ENCODE peak calls at places on chromosomes 16 and 17, in ten cellular contexts. C is A549, B is thoracic aorta, H is HCT116, T is lower lobe of right lung, W is Peyer's patch, G is prostate gland, N is PC-3, Q is ovary, D is mesendoderm. S is an unnamed sample.

GRCh38 chr16:19380316-19380715 is 37.4 kb upstream of the TMC5 start:
- DNase-seq in C (no peak), B (no peak), H (no peak), T (no peak), W (no peak), G (no peak), N (no peak), Q (no peak), D (no peak), S (no peak)

GRCh38 chr17:81841866-81842265 is 7.0 kb upstream of the PPP1R27 start:
- DNase-seq in C (no peak), B (no peak), H (no peak), T (no peak), W (no peak), G (no peak), N (no peak), Q (no peak), D (no peak), S (no peak)

GRCh38 chr16:54305066-54305465 is 18.5 kb upstream of the IRX3 start:
- DNase-seq in C (no peak), B (no peak), H (no peak), T (no peak), W (no peak), G (no peak), N (no peak), Q (no peak), D (no peak), S (no peak)

GRCh38 chr16:3625911-3626732 is 14.7 kb upstream of the SLX4 start:
- DNase-seq in C (no peak), B (no peak), H (no peak), T (no peak), W (no peak), G (no peak), N (no peak), Q (no peak), D (no peak), S (no peak)

GRCh38 chr16:77683845-77684526 is 38.3 kb upstream of the NUDT7 start:
- DNase-seq in C (no peak), B (no peak), H (no peak), T (no peak), W (no peak), G (no peak), N (no peak), Q (no peak), D (no peak), S (no peak)

GRCh38 chr16:70736454-70737376 is 50.9 kb upstream of the MTSS2 start:
- DNase-seq in C (no peak), B (no peak), H (no peak), T (no peak), W (no peak), G (no peak), N (no peak), Q (no peak), D (no peak), S (peak; percentile 30)

GRCh38 chr17:3870871-3871306 is 22.0 kb downstream of the CAMKK1 start:
- DNase-seq in C (no peak), B (no peak), H (no peak), T (peak; percentile 46), W (peak; percentile 34), G (no peak), N (no peak), Q (no peak), D (peak; percentile 28), S (no peak)

GRCh38 chr17:28956112-28956511 is 4.8 kb upstream of the PHF12 start:
- DNase-seq in C (no peak), B (no peak), H (no peak), T (no peak), W (no peak), G (no peak), N (no peak), Q (no peak), D (peak; percentile 61), S (no peak)

GRCh38 chr16:72891291-72892227 is 156.4 kb downstream of the ZFHX3 start:
- DNase-seq in C (no peak), B (no peak), H (no peak), T (no peak), W (no peak), G (no peak), N (no peak), Q (no peak), D (no peak), S (no peak)

GRCh38 chr17:9244066-9245052 is 223.0 kb downstream of the NTN1 start:
- DNase-seq in C (no peak), B (no peak), H (no peak), T (no peak), W (no peak), G (no peak), N (no peak), Q (peak; percentile 49), D (no peak), S (no peak)

GRCh38 chr17:36591434-36592315 is at the start of gene DHRS11:
- DNase-seq in C (peak; percentile 97), B (peak; percentile 30), H (peak; percentile 19), T (peak; percentile 89), W (peak; percentile 76), G (peak; percentile 68), N (peak; percentile 67), Q (peak; percentile 80), D (peak; percentile 87), S (peak; percentile 54)

GRCh38 chr17:48640858-48641180 is 14.7 kb upstream of the HOXB9 start:
- DNase-seq in C (no peak), B (no peak), H (no peak), T (no peak), W (no peak), G (no peak), N (no peak), Q (no peak), D (no peak), S (no peak)

DNA sequence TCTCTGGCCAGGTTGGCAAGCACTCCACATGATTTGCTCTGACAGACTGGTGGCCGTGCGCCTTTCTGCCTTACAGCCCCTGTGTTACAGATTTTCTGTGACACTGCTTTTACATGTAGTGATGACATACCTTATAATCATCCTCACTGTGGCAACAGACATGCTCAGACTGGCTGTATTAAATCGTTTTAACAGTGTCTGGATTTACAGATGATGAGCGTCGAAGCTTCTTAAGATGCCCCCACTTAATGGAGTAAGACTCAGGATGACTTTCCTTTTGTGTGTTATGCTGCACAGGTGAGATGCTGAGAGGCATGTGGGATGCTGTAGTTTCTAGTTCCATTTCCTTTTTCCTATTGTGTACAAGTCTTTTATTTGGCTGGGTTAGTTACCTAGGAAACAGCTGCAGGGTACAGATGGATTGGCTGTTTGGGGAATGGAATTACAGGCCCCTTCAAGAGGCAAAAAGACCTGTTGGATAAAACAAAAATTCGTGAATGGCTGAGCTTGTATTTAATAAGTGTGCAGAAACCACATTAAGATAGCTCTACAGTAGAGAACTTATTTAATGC is 20.9 kb upstream of the VWA3A start:
- DNase-seq in C (no peak), B (no peak), H (no peak), T (no peak), W (no peak), G (no peak), N (no peak), Q (no peak), D (peak; percentile 23), S (no peak)
- H3K4me3 ChIP-seq in C (no peak overlapping the region), B (peak overlapping the region; percentile 42), H (no peak overlapping the region), T (no peak overlapping the region), W (no peak overlapping the region), G (no peak overlapping the region), N (no peak overlapping the region), Q (no peak overlapping the region), D (no peak overlapping the region), S (no peak overlapping the region)

GRCh38 chr16:85380002-85380395 is 233.1 kb upstream of the GSE1 start:
- DNase-seq in C (no peak), B (no peak), H (no peak), T (no peak), W (no peak), G (no peak), N (no peak), Q (no peak), D (no peak), S (no peak)
- H3K4me1 ChIP-seq in C (no peaks in the 10 kb centered on the region), B (peaks cover 38% of the 10 kb centered on the region), H (peaks cover 5% of the 10 kb centered on the region), T (peaks cover 21% of the 10 kb centered on the region), W (peaks cover 38% of the 10 kb centered on the region), G (peaks cover 19% of the 10 kb centered on the region), N (no peaks in the 10 kb centered on the region), Q (peaks cover 5% of the 10 kb centered on the region), D (no peaks in the 10 kb centered on the region), S (no peaks in the 10 kb centered on the region)

GRCh38 chr17:27398691-27399090 is 57.6 kb upstream of the KSR1 start:
- DNase-seq in C (no peak), B (no peak), H (no peak), T (no peak), W (no peak), G (no peak), N (no peak), Q (no peak), D (no peak), S (no peak)

GRCh38 chr17:27402943-27403342 is 53.3 kb upstream of the KSR1 start:
- DNase-seq in C (no peak), B (no peak), H (no peak), T (no peak), W (no peak), G (no peak), N (no peak), Q (no peak), D (no peak), S (no peak)

GRCh38 chr17:27407916-27408846 is 48.1 kb upstream of the KSR1 start:
- DNase-seq in C (peak; percentile 33), B (no peak), H (peak; percentile 7), T (no peak), W (no peak), G (no peak), N (peak; percentile 38), Q (no peak), D (peak; percentile 26), S (no peak)

GRCh38 chr17:27400991-27401390 is 55.3 kb upstream of the KSR1 start:
- DNase-seq in C (no peak), B (no peak), H (no peak), T (no peak), W (no peak), G (no peak), N (no peak), Q (no peak), D (no peak), S (no peak)

DNA sequence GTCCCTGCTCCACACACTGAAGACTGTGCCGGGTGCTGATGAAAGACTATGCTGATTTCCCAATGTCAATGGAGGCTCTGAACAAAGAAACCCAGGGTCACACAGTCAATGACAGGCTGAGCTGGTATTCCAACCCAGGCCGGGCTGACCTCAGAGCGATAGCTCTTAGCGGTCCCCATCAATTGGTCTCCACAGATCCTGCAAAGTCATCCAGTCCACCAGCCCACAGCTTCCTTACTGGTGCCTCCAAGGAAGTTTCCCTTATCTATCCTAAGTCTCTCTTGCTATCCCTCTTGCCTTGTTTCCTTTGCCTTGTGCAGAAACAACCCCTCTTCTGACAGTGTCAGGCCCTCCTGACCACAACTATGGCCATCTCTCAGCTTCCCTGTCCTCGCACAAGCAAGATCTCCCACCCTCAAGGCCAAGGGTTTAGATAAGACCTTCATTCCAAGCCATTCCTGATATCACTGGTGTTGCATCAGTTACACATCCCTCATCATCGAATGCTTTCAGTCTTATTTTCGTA is 52.7 kb upstream of the KSR1 start:
- DNase-seq in C (no peak), B (no peak), H (no peak), T (no peak), W (no peak), G (no peak), N (no peak), Q (no peak), D (no peak), S (no peak)
- H3K27ac ChIP-seq in C (no peak overlapping the region), B (no peak overlapping the region), H (no peak overlapping the region), T (no peak overlapping the region), W (no peak overlapping the region), G (no peak overlapping the region), N (no peak overlapping the region), Q (no peak overlapping the region), D (no peak overlapping the region), S (no peak overlapping the region)

GRCh38 chr17:16997514-16998429 is 25.9 kb upstream of the TNFRSF13B start:
- DNase-seq in C (peak; percentile 67), B (no peak), H (no peak), T (no peak), W (no peak), G (no peak), N (peak; percentile 28), Q (no peak), D (no peak), S (no peak)
- H3K4me3 ChIP-seq in C (no peak overlapping the region), B (no peak overlapping the region), H (no peak overlapping the region), T (no peak overlapping the region), W (no peak overlapping the region), G (no peak overlapping the region), N (no peak overlapping the region), Q (no peak overlapping the region), D (no peak overlapping the region), S (no peak overlapping the region)

S was measured in naive thymus-derived CD4-positive, alpha-beta T cell.